ENCODE peak calls at places on chromosomes 12 and 14, in four cellular contexts. Y, W, K and Q are unnamed samples.

GRCh38 chr14:36317650-36318049 is 2.8 kb downstream of the MBIP start:
- DNase-seq in Y (no peak), W (no peak), K (no peak), Q (no peak)

GRCh38 chr14:72939630-72940029 is 13.4 kb downstream of the DCAF4 start:
- DNase-seq in Y (no peak), W (no peak), K (no peak), Q (no peak)

GRCh38 chr14:33848706-33849454 is 102.0 kb downstream of the EGLN3 start:
- DNase-seq in Y (peak), W (no peak), K (peak), Q (peak)

GRCh38 chr12:24034160-24034559 is 84.7 kb upstream of the SOX5 start:
- DNase-seq in Y (no peak), W (no peak), K (no peak), Q (no peak)

GRCh38 chr12:70393787-70394519 is 27.9 kb downstream of the KCNMB4 start:
- DNase-seq in Y (no peak), W (no peak), K (no peak), Q (no peak)

GRCh38 chr12:130014485-130014807 is 110.6 kb upstream of the TMEM132D start:
- DNase-seq in Y (no peak), W (no peak), K (no peak), Q (no peak)

GRCh38 chr12:52045794-52046199 is 5.4 kb upstream of the NR4A1 start:
- DNase-seq in Y (no peak), W (no peak), K (no peak), Q (no peak)

GRCh38 chr12:57173089-57173488 is 25.7 kb upstream of the LRP1-AS start:
- DNase-seq in Y (peak), W (no peak), K (peak), Q (peak)

GRCh38 chr14:37591311-37591940 is 3.6 kb downstream of the FOXA1 start:
- DNase-seq in Y (no peak), W (no peak), K (no peak), Q (no peak)

GRCh38 chr14:37588667-37588955 is 6.4 kb downstream of the FOXA1 start:
- DNase-seq in Y (peak), W (no peak), K (no peak), Q (no peak)

GRCh38 chr14:37588956-37589737 is 5.9 kb downstream of the FOXA1 start:
- DNase-seq in Y (peak), W (no peak), K (no peak), Q (no peak)

GRCh38 chr14:37590810-37591139 is 4.3 kb downstream of the FOXA1 start:
- DNase-seq in Y (no peak), W (no peak), K (no peak), Q (no peak)

GRCh38 chr14:37590096-37590809 is 4.8 kb downstream of the FOXA1 start:
- DNase-seq in Y (no peak), W (no peak), K (no peak), Q (no peak)
- TF ChIP-seq SP1 in Y (no peak), W (no peak), K (no peak), Q (no peak)

GRCh38 chr12:124740691-124741137 is 123.0 kb downstream of the SCARB1 start:
- DNase-seq in Y (peak), W (no peak), K (peak), Q (no peak)
- TF ChIP-seq TARDBP in Y (no peak), W (no peak), K (no peak), Q (no peak)

GRCh38 chr12:132489078-132489601 is 811 bp upstream of the FBRSL1 start:
- DNase-seq in Y (no peak), W (no peak), K (no peak), Q (no peak)
- TF ChIP-seq FOXK2 in Y (no peak), W (no peak), K (no peak), Q (no peak)

DNA sequence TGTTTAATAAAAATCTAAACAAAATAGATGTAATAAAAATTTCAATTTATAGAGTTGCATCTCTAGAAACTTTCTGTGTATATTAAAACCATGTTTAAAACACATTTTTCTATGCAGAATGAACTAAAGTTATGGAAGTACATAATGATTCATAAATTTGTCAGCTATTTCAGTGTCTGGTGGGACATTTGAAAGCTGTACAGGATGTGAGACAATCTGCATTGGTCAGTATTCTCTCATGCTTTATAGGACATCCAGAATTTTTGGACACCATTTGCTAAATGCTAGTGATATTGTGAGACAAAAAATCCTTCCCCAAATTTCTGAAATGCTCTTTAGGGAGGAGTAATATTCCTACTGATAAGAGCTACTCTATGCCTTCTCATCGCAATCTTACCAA is 13.3 kb downstream of the GPR135 start:
- DNase-seq in Y (no peak), W (no peak), K (no peak), Q (no peak)
- TF ChIP-seq SP1 in Y (no peak), W (no peak), K (no peak), Q (no peak)